ENCODE peak calls at places on chromosomes 6 and 20, in eight cellular contexts. K is heart left ventricle, T is psoas muscle, H is body of pancreas, N is IMR-90, B is K562, J is AG04450, Q is fibroblast of mammary gland. U is an unnamed sample.
A peak's percentile ranks its signal among the peaks of the same experiment; 100 is the strongest.

GRCh38 chr6:161418458-161418945 is 144.6 kb upstream of the AGPAT4 start:
- DNase-seq in B (peak; percentile 57), N (peak; percentile 85), H (peak; percentile 71), Q (peak; percentile 93), J (peak; percentile 76), T (no peak), K (peak; percentile 66), U (peak; percentile 40)

GRCh38 chr6:121498481-121499276 is 63.2 kb downstream of the GJA1 start:
- DNase-seq in N (no peak), H (no peak), B (no peak), K (no peak), J (no peak), Q (peak; percentile 44), T (no peak), U (no peak)

GRCh38 chr6:131831392-131831791 is 23.6 kb downstream of the ENPP1 start:
- DNase-seq in H (no peak), Q (peak; percentile 88), J (no peak), B (no peak), K (no peak), N (peak; percentile 46), T (no peak), U (no peak)

GRCh38 chr20:3423126-3423525 is 15.7 kb upstream of the DNAAF9 start:
- DNase-seq in H (no peak), Q (no peak), B (no peak), T (no peak), K (no peak), N (no peak), J (no peak), U (peak; percentile 67)

GRCh38 chr6:79239538-79240168 is 5.2 kb upstream of the HMGN3 start:
- DNase-seq in Q (no peak), T (no peak), H (no peak), J (no peak), K (no peak), B (no peak), N (no peak), U (no peak)

GRCh38 chr6:144013486-144013909 is 5.4 kb upstream of the PLAGL1 start:
- DNase-seq in H (peak; percentile 81), K (peak; percentile 67), J (peak; percentile 43), T (peak; percentile 72), N (peak; percentile 71), Q (peak; percentile 83), B (peak; percentile 65), U (peak; percentile 64)

GRCh38 chr20:61123751-61124368 is 128.2 kb upstream of the CDH4 start:
- DNase-seq in K (no peak), N (no peak), B (no peak), Q (no peak), H (no peak), T (no peak), J (no peak), U (no peak)

GRCh38 chr6:121426686-121427085 is 8.8 kb upstream of the GJA1 start:
- DNase-seq in K (no peak), Q (no peak), J (no peak), N (no peak), H (no peak), B (no peak), T (no peak), U (no peak)

GRCh38 chr20:23584434-23585199 is 16.3 kb upstream of the CST9L start:
- DNase-seq in B (no peak), J (no peak), H (no peak), Q (no peak), K (no peak), N (no peak), T (no peak), U (no peak)

GRCh38 chr6:142881771-142882170 is 63.2 kb downstream of the HIVEP2 start:
- DNase-seq in T (no peak), K (no peak), Q (no peak), B (no peak), H (no peak), N (peak; percentile 37), J (no peak), U (peak; percentile 51)

GRCh38 chr20:35277531-35278395 is at the start of gene MMP24OS:
- DNase-seq in N (peak; percentile 82), B (peak; percentile 89), J (peak; percentile 49), Q (peak; percentile 81), H (peak; percentile 92), T (peak; percentile 91), K (peak; percentile 91), U (peak; percentile 96)

GRCh38 chr6:143264291-143264834 is 186.1 kb downstream of the ADAT2 start:
- DNase-seq in H (no peak), T (no peak), Q (no peak), K (no peak), N (no peak), J (no peak), B (no peak), U (no peak)

DNA sequence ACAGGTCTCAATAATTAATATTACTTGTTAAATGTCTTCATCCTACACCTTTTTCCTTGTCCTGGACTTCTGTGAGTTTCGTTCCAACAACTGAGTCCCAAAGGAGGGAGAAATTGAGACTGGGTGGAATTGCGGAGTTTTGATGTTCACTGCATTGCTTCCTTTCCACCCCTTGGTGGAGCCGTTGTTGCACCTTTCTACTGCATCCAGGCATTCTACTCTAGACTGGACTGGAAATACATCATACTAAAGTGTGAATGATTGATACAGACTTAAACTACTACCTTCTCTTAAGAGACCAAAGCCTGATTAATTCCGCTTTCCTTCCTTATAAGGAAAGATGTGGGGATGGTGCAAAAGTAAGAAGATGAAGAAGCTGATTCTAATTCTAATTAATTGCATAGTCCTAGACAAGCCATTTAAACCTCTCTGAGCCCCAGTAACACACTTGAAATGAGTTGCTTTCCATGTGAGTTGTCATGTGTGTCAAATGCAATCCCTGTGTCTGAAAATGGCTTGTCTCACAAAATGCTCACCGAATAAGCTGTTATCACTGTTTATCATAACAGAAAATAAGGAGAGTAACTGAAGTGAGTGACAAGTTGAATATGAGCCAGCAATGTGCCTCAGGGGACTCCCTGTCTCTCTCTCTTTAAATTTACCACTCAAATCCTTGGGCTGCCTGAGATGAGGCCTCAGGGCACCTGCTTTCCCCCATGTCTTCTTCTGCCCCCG is 338.3 kb upstream of the CHD6 start:
- DNase-seq in J (no peak), T (no peak), B (peak; percentile 48), Q (peak; percentile 1), N (no peak), K (no peak), H (no peak), U (peak; percentile 47)
- TF ChIP-seq CTCF in J (peak; percentile 17), T (peak; percentile 23), B (peak; percentile 62), Q (peak; percentile 10), N (peak; percentile 38), K (peak; percentile 48), H (no peak), U (peak; percentile 77)

GRCh38 chr6:21949211-21949801 is 347.5 kb downstream of the PRL start:
- DNase-seq in T (no peak), B (no peak), N (peak; percentile 62), H (no peak), Q (no peak), J (no peak), K (no peak), U (peak; percentile 83)

GRCh38 chr6:21953831-21954801 is 342.7 kb downstream of the PRL start:
- DNase-seq in J (peak; percentile 65), Q (peak; percentile 81), K (peak; percentile 30), B (peak; percentile 40), N (peak; percentile 93), H (peak; percentile 12), T (no peak), U (peak; percentile 91)

GRCh38 chr6:21958428-21958827 is 338.4 kb downstream of the PRL start:
- DNase-seq in J (no peak), H (no peak), Q (no peak), K (no peak), T (no peak), B (no peak), N (no peak), U (no peak)

GRCh38 chr6:21952367-21952766 is 344.5 kb downstream of the PRL start:
- DNase-seq in J (no peak), B (no peak), Q (no peak), N (no peak), H (no peak), K (no peak), T (no peak), U (no peak)

DNA sequence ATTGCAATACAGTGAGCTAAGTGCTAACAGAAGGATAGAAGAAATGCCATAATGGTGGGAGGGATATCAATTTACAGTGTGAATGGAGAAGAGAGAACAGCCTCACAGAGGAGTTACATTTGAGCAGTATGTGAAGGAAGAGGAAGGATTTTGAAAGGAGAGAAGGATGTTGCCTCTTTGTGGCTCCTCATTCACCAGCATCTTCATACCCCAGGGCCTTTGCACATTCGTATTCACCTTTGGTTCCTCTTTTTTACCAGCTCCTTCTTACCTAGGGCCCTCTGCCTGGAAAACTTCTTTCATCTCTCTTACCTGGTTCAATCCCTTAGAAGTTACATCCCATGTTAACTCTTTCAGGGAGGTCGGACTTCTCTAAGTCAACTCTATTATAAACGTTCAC is 341.6 kb downstream of the PRL start:
- DNase-seq in T (no peak), N (no peak), K (no peak), B (no peak), Q (no peak), J (no peak), H (no peak), U (no peak)
- H3K4me3 ChIP-seq in T (no peak overlapping the region), N (no peak overlapping the region), K (no peak overlapping the region), B (no peak overlapping the region), Q (no peak overlapping the region), J (no peak overlapping the region), H (no peak overlapping the region), U (no peak overlapping the region)

GRCh38 chr6:14543971-14544620 is 426.5 kb downstream of the CD83 start:
- DNase-seq in T (no peak), N (no peak), B (no peak), J (no peak), H (no peak), K (no peak), Q (no peak), U (peak; percentile 93)

GRCh38 chr6:14542670-14543366 is 425.2 kb downstream of the CD83 start:
- DNase-seq in N (peak; percentile 96), J (peak; percentile 62), H (no peak), Q (peak; percentile 95), B (no peak), T (no peak), K (no peak), U (no peak)

GRCh38 chr6:14546036-14546435 is 428.5 kb downstream of the CD83 start:
- DNase-seq in H (no peak), Q (no peak), J (no peak), K (no peak), N (no peak), T (no peak), B (no peak), U (no peak)

GRCh38 chr6:14545496-14545895 is 427.9 kb downstream of the CD83 start:
- DNase-seq in Q (peak; percentile 54), T (no peak), B (no peak), K (no peak), H (no peak), J (no peak), N (no peak), U (no peak)

DNA sequence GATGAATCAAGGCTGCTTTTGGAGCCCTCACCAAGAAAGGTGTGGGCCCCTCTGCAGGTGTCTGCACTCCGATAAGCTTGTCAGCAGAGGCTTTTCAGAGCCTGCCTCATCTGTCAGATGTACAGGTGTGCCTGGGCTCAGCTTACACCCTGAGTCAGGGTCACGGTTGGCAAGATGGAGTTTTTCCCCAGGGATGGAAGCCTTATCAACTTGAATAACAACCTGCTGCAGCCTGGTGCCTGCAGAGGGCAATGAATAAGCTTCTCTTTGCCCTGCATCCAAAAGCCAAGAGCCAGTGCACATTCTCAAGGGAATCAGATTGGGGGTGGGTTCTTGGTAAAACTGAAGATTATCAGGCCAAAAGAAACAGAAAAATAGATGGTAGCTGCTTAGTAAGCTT is 427.1 kb downstream of the CD83 start:
- DNase-seq in J (no peak), Q (no peak), B (no peak), T (no peak), H (no peak), N (no peak), K (no peak), U (peak; percentile 92)
- TF ChIP-seq CTCF in J (no peak), Q (no peak), B (no peak), T (no peak), H (no peak), N (no peak), K (no peak), U (peak; percentile 56)

GRCh38 chr20:17505664-17506517 is 25.3 kb downstream of the BFSP1 start:
- DNase-seq in K (no peak), Q (peak; percentile 70), N (peak; percentile 71), H (no peak), J (no peak), T (no peak), B (peak; percentile 40), U (no peak)
- H3K4me3 ChIP-seq in K (peak overlapping the region; percentile 51), Q (peak overlapping the region; percentile 45), N (no peak overlapping the region), H (no peak overlapping the region), J (no peak overlapping the region), T (peak overlapping the region; percentile 63), B (no peak overlapping the region), U (no peak overlapping the region)

U was measured in WERI-Rb-1.